ENCODE peak calls at places on chromosome 4, in seven cellular contexts. J is NCI-H2081; E is stimulated activated naive CD8-positive, alpha-beta T cell treated with anti-CD3 and anti-CD28 coated beads, Interleukin-15, Interleukin-2, amounts not matched to agents 100 U/mL and 50 U/mL, for 24 hours; W is CD4-positive, alpha-beta T cell; I is erythroblast; N is Kasumi-1; Q is upper lobe of right lung. L is an unnamed sample.

GRCh38 chr4:70895846-70896435 is 6.2 kb upstream of the MOB1B start:
- DNase-seq in J (no peak), E (no peak), W (no peak), I (no peak), N (no peak), Q (no peak), L (no peak)

GRCh38 chr4:7041246-7041645 is 1.9 kb upstream of the TADA2B start:
- DNase-seq in J (no peak), E (no peak), W (no peak), I (no peak), N (no peak), Q (no peak), L (no peak)

GRCh38 chr4:6183740-6184139 is 16.6 kb downstream of the JAKMIP1 start:
- DNase-seq in J (no peak), E (no peak), W (no peak), I (no peak), N (no peak), Q (no peak), L (no peak)

GRCh38 chr4:65046496-65047101 is 623.7 kb downstream of the EPHA5 start:
- DNase-seq in J (peak; percentile 35), E (no peak), W (no peak), I (no peak), N (no peak), Q (no peak), L (no peak)

GRCh38 chr4:2058264-2059033 is 678 bp upstream of the NAT8L start:
- DNase-seq in J (peak; percentile 67), E (no peak), W (no peak), I (no peak), N (no peak), Q (no peak), L (no peak)

GRCh38 chr4:141458501-141458900 is 177.9 kb upstream of the IL15 start:
- DNase-seq in J (no peak), E (no peak), W (no peak), I (no peak), N (peak; percentile 88), Q (no peak), L (no peak)

GRCh38 chr4:20395160-20395773 is 143.6 kb downstream of the SLIT2 start:
- DNase-seq in J (peak; percentile 99), E (peak; percentile 14), W (no peak), I (peak; percentile 57), N (peak; percentile 26), Q (no peak), L (no peak)

GRCh38 chr4:24978291-24979072 is 52.3 kb downstream of the LGI2 start:
- DNase-seq in J (no peak), E (no peak), W (no peak), I (no peak), N (peak; percentile 64), Q (no peak), L (no peak)

GRCh38 chr4:99824070-99824599 is 7.5 kb downstream of the DAPP1 start:
- DNase-seq in J (no peak), E (no peak), W (no peak), I (no peak), N (no peak), Q (no peak), L (no peak)

GRCh38 chr4:84920591-84920990 is 45.9 kb downstream of the WDFY3 start:
- DNase-seq in J (no peak), E (no peak), W (no peak), I (no peak), N (peak; percentile 14), Q (no peak), L (no peak)

GRCh38 chr4:19402666-19403065 is 849.0 kb upstream of the SLIT2 start:
- DNase-seq in J (no peak), E (no peak), W (no peak), I (no peak), N (no peak), Q (no peak), L (no peak)

GRCh38 chr4:41994461-41994860 is 4.1 kb downstream of the SLC30A9 start:
- DNase-seq in J (no peak), E (no peak), W (no peak), I (no peak), N (peak; percentile 32), Q (no peak), L (no peak)

GRCh38 chr4:91734682-91735081 is 569.1 kb upstream of the GRID2 start:
- DNase-seq in J (peak; percentile 0), E (no peak), W (no peak), I (no peak), N (peak; percentile 20), Q (no peak), L (no peak)

GRCh38 chr4:167100120-167100519 is 134.2 kb downstream of the SPOCK3 start:
- DNase-seq in J (peak; percentile 74), E (no peak), W (no peak), I (no peak), N (no peak), Q (no peak), L (no peak)

GRCh38 chr4:7793186-7793585 is 146.5 kb downstream of the AFAP1 start:
- DNase-seq in J (no peak), E (no peak), W (no peak), I (no peak), N (no peak), Q (peak; percentile 2), L (no peak)

GRCh38 chr4:174255790-174256189 is 27.7 kb downstream of the FBXO8 start:
- DNase-seq in J (no peak), E (no peak), W (no peak), I (peak; percentile 39), N (no peak), Q (no peak), L (no peak)

GRCh38 chr4:8831221-8832129 is 40.2 kb downstream of the HMX1 start:
- DNase-seq in J (no peak), E (no peak), W (no peak), I (no peak), N (no peak), Q (peak; percentile 35), L (no peak)

GRCh38 chr4:142365386-142365785 is 480.7 kb downstream of the INPP4B start:
- DNase-seq in J (no peak), E (no peak), W (no peak), I (no peak), N (no peak), Q (no peak), L (no peak)

GRCh38 chr4:71697031-71697430 is 86.8 kb downstream of the GC start:
- DNase-seq in J (no peak), E (no peak), W (no peak), I (no peak), N (no peak), Q (no peak), L (no peak)